ENCODE peak calls at places on chromosomes 16 and 17, in eight cellular contexts. V is ACHN; W is posterior vena cava; M is activated T-cell treated with anti-CD3 and anti-CD28 coated beads for 1 hour; K is stimulated activated CD4-positive, alpha-beta T cell treated with anti-CD3 and anti-CD28 coated beads, Interleukin-4, amount 100 ng/mL, for 4 hours; R is sigmoid colon; T is T-helper 2 cell; Y is NCI-H524. E is an unnamed sample.

GRCh38 chr17:3827124-3827773 is 18.8 kb downstream of the NCBP3 start:
- DNase-seq in R (no peak), W (no peak), Y (no peak), V (peak), T (peak), M (peak), K (peak), E (no peak)

GRCh38 chr16:54142787-54143186 is 143.8 kb downstream of the IRX3 start:
- DNase-seq in K (no peak), W (no peak), V (no peak), Y (no peak), T (no peak), M (no peak), R (no peak), E (no peak)

GRCh38 chr17:6936370-6937028 is 59.4 kb upstream of the ALOX12 start:
- DNase-seq in V (no peak), R (peak), K (no peak), T (no peak), Y (no peak), W (no peak), M (no peak), E (no peak)

GRCh38 chr16:86611517-86611840 is 33.1 kb downstream of the FOXL1 start:
- DNase-seq in V (no peak), Y (no peak), M (no peak), R (no peak), K (no peak), W (no peak), T (no peak), E (no peak)

GRCh38 chr16:50778284-50779163 is 36.6 kb downstream of the CYLD start:
- DNase-seq in T (no peak), W (no peak), R (no peak), M (no peak), K (no peak), V (no peak), Y (no peak), E (no peak)

GRCh38 chr16:27642753-27643152 is 92.8 kb downstream of the KATNIP start:
- DNase-seq in T (no peak), K (no peak), M (no peak), V (peak), R (no peak), Y (peak), W (peak), E (no peak)

GRCh38 chr16:75491876-75492275 is 3.4 kb downstream of the CHST6 start:
- DNase-seq in V (no peak), M (no peak), W (no peak), T (no peak), Y (peak), R (no peak), K (no peak), E (no peak)

GRCh38 chr16:89484923-89485679 is 5.3 kb downstream of the ANKRD11 start:
- DNase-seq in K (no peak), W (no peak), V (no peak), R (no peak), M (no peak), T (no peak), Y (peak), E (no peak)

GRCh38 chr17:29042679-29043538 is at the start of gene PIPOX:
- DNase-seq in V (peak), Y (peak), R (no peak), W (no peak), K (no peak), T (no peak), M (no peak), E (no peak)

GRCh38 chr16:85002643-85003042 is 8.7 kb downstream of the ZDHHC7 start:
- DNase-seq in R (no peak), Y (no peak), T (no peak), V (peak), K (no peak), W (no peak), M (no peak), E (no peak)

GRCh38 chr16:13391337-13391736 is 489.9 kb downstream of the SHISA9 start:
- DNase-seq in R (no peak), V (no peak), M (no peak), K (no peak), Y (no peak), T (no peak), W (no peak), E (no peak)